ENCODE peak calls at places on chromosome 15, in ten cellular contexts. One of them, this sample, is unnamed.
A peak's percentile ranks its signal among the peaks of the same experiment; 100 is the strongest.

GRCh38 chr15:68504721-68505090 is 72.7 kb upstream of the ITGA11 start:
- DNase-seq in GM23338: no peak
- DNase-seq in GM23248: no peak
- DNase-seq in A549: no peak
- DNase-seq in H9: peak; percentile 27
- DNase-seq in uterus: peak; percentile 23
- DNase-seq in sigmoid colon: no peak
- DNase-seq in colonic mucosa: peak; percentile 7
- DNase-seq in CD4-positive, alpha-beta memory T cell: no peak
- DNase-seq in mesenchymal stem cell: no peak
- DNase-seq in this sample: no peak

GRCh38 chr15:75091814-75092213 is 68.4 kb downstream of the PPCDC start:
- DNase-seq in A549: no peak
- DNase-seq in mesenchymal stem cell: no peak
- DNase-seq in GM23338: no peak
- DNase-seq in uterus: no peak
- DNase-seq in GM23248: peak; percentile 4
- DNase-seq in colonic mucosa: no peak
- DNase-seq in H9: no peak
- DNase-seq in CD4-positive, alpha-beta memory T cell: no peak
- DNase-seq in sigmoid colon: no peak
- DNase-seq in this sample: no peak

GRCh38 chr15:43912991-43913927 is 86.5 kb downstream of the WDR76 start:
- DNase-seq in H9: no peak
- DNase-seq in A549: peak; percentile 65
- DNase-seq in GM23338: no peak
- DNase-seq in uterus: peak; percentile 47
- DNase-seq in mesenchymal stem cell: peak; percentile 97
- DNase-seq in sigmoid colon: no peak
- DNase-seq in colonic mucosa: no peak
- DNase-seq in CD4-positive, alpha-beta memory T cell: no peak
- DNase-seq in GM23248: peak; percentile 96
- DNase-seq in this sample: no peak

GRCh38 chr15:33086500-33087141 is 107.9 kb downstream of the FMN1 start:
- DNase-seq in sigmoid colon: no peak
- DNase-seq in GM23338: peak; percentile 70
- DNase-seq in CD4-positive, alpha-beta memory T cell: peak; percentile 33
- DNase-seq in GM23248: peak; percentile 81
- DNase-seq in colonic mucosa: no peak
- DNase-seq in A549: peak; percentile 71
- DNase-seq in H9: no peak
- DNase-seq in uterus: no peak
- DNase-seq in mesenchymal stem cell: peak; percentile 65
- DNase-seq in this sample: no peak

GRCh38 chr15:59685737-59686297 is 3.3 kb downstream of the BNIP2 start:
- DNase-seq in mesenchymal stem cell: peak; percentile 40
- DNase-seq in H9: no peak
- DNase-seq in GM23338: no peak
- DNase-seq in A549: no peak
- DNase-seq in sigmoid colon: no peak
- DNase-seq in CD4-positive, alpha-beta memory T cell: no peak
- DNase-seq in GM23248: peak; percentile 56
- DNase-seq in colonic mucosa: no peak
- DNase-seq in uterus: no peak
- DNase-seq in this sample: no peak

GRCh38 chr15:49083471-49084284 is 37.4 kb upstream of the SECISBP2L start:
- DNase-seq in sigmoid colon: no peak
- DNase-seq in CD4-positive, alpha-beta memory T cell: no peak
- DNase-seq in GM23338: no peak
- DNase-seq in A549: no peak
- DNase-seq in uterus: no peak
- DNase-seq in GM23248: peak; percentile 76
- DNase-seq in mesenchymal stem cell: peak; percentile 46
- DNase-seq in colonic mucosa: no peak
- DNase-seq in H9: no peak
- DNase-seq in this sample: no peak

GRCh38 chr15:32867313-32867626 is 149.5 kb downstream of the GREM1 start:
- DNase-seq in H9: no peak
- DNase-seq in mesenchymal stem cell: peak; percentile 94
- DNase-seq in GM23248: peak; percentile 92
- DNase-seq in uterus: no peak
- DNase-seq in GM23338: no peak
- DNase-seq in CD4-positive, alpha-beta memory T cell: no peak
- DNase-seq in colonic mucosa: no peak
- DNase-seq in sigmoid colon: no peak
- DNase-seq in A549: peak; percentile 93
- DNase-seq in this sample: no peak

GRCh38 chr15:92118162-92118935 is 264.8 kb downstream of the SLCO3A1 start:
- DNase-seq in H9: peak; percentile 65
- DNase-seq in GM23248: peak; percentile 56
- DNase-seq in uterus: no peak
- DNase-seq in A549: no peak
- DNase-seq in CD4-positive, alpha-beta memory T cell: no peak
- DNase-seq in colonic mucosa: no peak
- DNase-seq in sigmoid colon: peak; percentile 35
- DNase-seq in mesenchymal stem cell: no peak
- DNase-seq in GM23338: peak; percentile 88
- DNase-seq in this sample: no peak

GRCh38 chr15:98657721-98658120 is 9.4 kb downstream of the IGF1R start:
- DNase-seq in GM23338: no peak
- DNase-seq in sigmoid colon: no peak
- DNase-seq in H9: no peak
- DNase-seq in uterus: no peak
- DNase-seq in mesenchymal stem cell: no peak
- DNase-seq in CD4-positive, alpha-beta memory T cell: no peak
- DNase-seq in GM23248: peak; percentile 82
- DNase-seq in A549: no peak
- DNase-seq in colonic mucosa: no peak
- DNase-seq in this sample: no peak

GRCh38 chr15:78321786-78322185 is 18.4 kb upstream of the CRABP1 start:
- DNase-seq in uterus: no peak
- DNase-seq in sigmoid colon: no peak
- DNase-seq in CD4-positive, alpha-beta memory T cell: no peak
- DNase-seq in GM23338: no peak
- DNase-seq in mesenchymal stem cell: no peak
- DNase-seq in colonic mucosa: no peak
- DNase-seq in H9: no peak
- DNase-seq in A549: no peak
- DNase-seq in GM23248: no peak
- DNase-seq in this sample: no peak
- H3K27ac ChIP-seq in uterus: no peak overlapping the region
- H3K27ac ChIP-seq in sigmoid colon: no peak overlapping the region
- H3K27ac ChIP-seq in CD4-positive, alpha-beta memory T cell: no peak overlapping the region
- H3K27ac ChIP-seq in GM23338: no peak overlapping the region
- H3K27ac ChIP-seq in mesenchymal stem cell: peak overlapping the region; percentile 38
- H3K27ac ChIP-seq in colonic mucosa: no peak overlapping the region
- H3K27ac ChIP-seq in H9: no peak overlapping the region
- H3K27ac ChIP-seq in A549: peak overlapping the region; percentile 28
- H3K27ac ChIP-seq in GM23248: peak overlapping the region; percentile 23
- H3K27ac ChIP-seq in this sample: no peak overlapping the region

GRCh38 chr15:73524919-73525318 is 82.0 kb downstream of the REC114 start:
- DNase-seq in H9: no peak
- DNase-seq in A549: no peak
- DNase-seq in sigmoid colon: no peak
- DNase-seq in uterus: no peak
- DNase-seq in mesenchymal stem cell: no peak
- DNase-seq in CD4-positive, alpha-beta memory T cell: no peak
- DNase-seq in GM23248: no peak
- DNase-seq in colonic mucosa: no peak
- DNase-seq in GM23338: no peak
- DNase-seq in this sample: no peak
- H3K27ac ChIP-seq in H9: no peak overlapping the region
- H3K27ac ChIP-seq in A549: no peak overlapping the region
- H3K27ac ChIP-seq in sigmoid colon: no peak overlapping the region
- H3K27ac ChIP-seq in uterus: no peak overlapping the region
- H3K27ac ChIP-seq in mesenchymal stem cell: no peak overlapping the region
- H3K27ac ChIP-seq in CD4-positive, alpha-beta memory T cell: no peak overlapping the region
- H3K27ac ChIP-seq in GM23248: no peak overlapping the region
- H3K27ac ChIP-seq in colonic mucosa: no peak overlapping the region
- H3K27ac ChIP-seq in GM23338: no peak overlapping the region
- H3K27ac ChIP-seq in this sample: no peak overlapping the region

DNA sequence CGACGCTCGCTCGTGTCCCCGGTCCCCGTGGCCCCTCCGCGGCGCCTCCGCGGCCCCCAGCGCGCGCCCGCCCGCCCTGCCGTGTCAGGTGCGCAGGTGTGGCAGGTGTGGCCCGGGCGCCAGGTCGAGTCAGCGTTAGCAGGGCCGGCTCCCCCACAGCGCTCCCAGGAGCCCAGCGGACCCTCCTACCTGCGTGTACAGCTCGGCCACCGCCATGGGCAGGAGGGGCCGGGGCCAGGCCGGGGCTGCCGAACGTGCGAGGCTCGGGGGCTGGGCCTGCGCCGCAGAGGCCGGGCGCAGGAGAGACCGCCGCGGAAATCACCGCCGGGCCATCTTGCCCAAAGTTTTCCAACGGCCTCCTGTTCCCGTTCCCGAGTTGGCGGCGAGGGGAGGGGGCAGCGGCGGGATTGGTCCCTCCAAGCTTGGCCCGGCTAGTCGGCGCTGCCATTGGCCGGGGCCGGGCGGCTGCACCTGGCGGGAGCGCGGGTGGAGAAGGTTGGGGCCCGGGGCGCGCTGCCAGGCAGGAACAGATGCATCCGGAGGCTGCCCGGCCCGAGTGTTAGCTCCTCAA is at the start of gene MYO5C:
- DNase-seq in sigmoid colon: peak; percentile 77
- DNase-seq in A549: peak; percentile 83
- DNase-seq in GM23338: peak; percentile 95
- DNase-seq in mesenchymal stem cell: no peak
- DNase-seq in uterus: peak; percentile 74
- DNase-seq in colonic mucosa: peak; percentile 93
- DNase-seq in GM23248: peak; percentile 16
- DNase-seq in H9: peak; percentile 92
- DNase-seq in CD4-positive, alpha-beta memory T cell: no peak
- DNase-seq in this sample: no peak
- H3K27ac ChIP-seq in sigmoid colon: peak within 1 kb of the TSS; percentile 62
- H3K27ac ChIP-seq in A549: peak within 1 kb of the TSS; percentile 88
- H3K27ac ChIP-seq in GM23338: no peak within 1 kb of the TSS
- H3K27ac ChIP-seq in mesenchymal stem cell: no peak within 1 kb of the TSS
- H3K27ac ChIP-seq in uterus: peak within 1 kb of the TSS; percentile 60
- H3K27ac ChIP-seq in colonic mucosa: peak within 1 kb of the TSS; percentile 65
- H3K27ac ChIP-seq in GM23248: no peak within 1 kb of the TSS
- H3K27ac ChIP-seq in H9: no peak within 1 kb of the TSS
- H3K27ac ChIP-seq in CD4-positive, alpha-beta memory T cell: no peak within 1 kb of the TSS
- H3K27ac ChIP-seq in this sample: no peak within 1 kb of the TSS

DNA sequence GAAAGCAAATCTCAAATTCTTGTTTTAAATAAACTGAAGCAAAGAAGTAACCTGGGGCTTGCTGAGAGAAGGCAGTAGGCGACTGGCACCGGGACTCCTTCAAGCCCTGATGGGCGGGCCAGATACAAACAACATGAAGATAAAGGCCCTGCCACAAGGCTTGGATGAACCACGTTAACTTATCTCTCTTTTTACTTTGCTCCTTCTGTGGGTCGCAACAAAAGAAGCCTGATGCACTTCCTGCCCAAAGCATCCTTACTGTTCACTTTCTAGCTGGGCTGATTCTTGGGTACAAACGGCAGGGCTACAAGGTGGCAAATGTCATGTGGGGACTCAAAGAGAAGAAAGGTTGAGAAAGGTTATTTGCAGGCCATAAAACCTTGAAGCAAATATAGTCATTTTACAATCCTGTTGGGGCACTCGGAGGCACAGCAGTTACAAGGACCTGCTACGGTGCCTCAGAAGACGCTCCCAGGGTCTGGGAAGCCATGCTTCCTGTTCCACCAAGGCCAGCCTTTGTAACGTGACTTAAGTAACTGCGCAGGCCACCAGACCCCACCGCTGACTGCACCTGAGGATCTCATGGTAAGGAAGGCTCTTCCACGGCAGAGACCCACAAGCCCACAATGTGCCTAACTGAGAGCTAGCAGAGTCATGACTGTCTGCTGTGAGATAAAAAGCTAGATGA is 71.1 kb downstream of the CHSY1 start:
- DNase-seq in mesenchymal stem cell: no peak
- DNase-seq in sigmoid colon: no peak
- DNase-seq in GM23248: no peak
- DNase-seq in uterus: no peak
- DNase-seq in GM23338: no peak
- DNase-seq in CD4-positive, alpha-beta memory T cell: no peak
- DNase-seq in H9: no peak
- DNase-seq in A549: no peak
- DNase-seq in colonic mucosa: peak; percentile 41
- DNase-seq in this sample: no peak
- H3K27ac ChIP-seq in mesenchymal stem cell: peak overlapping the region; percentile 85
- H3K27ac ChIP-seq in sigmoid colon: no peak overlapping the region
- H3K27ac ChIP-seq in GM23248: peak overlapping the region; percentile 64
- H3K27ac ChIP-seq in uterus: no peak overlapping the region
- H3K27ac ChIP-seq in GM23338: peak overlapping the region; percentile 76
- H3K27ac ChIP-seq in CD4-positive, alpha-beta memory T cell: no peak overlapping the region
- H3K27ac ChIP-seq in H9: no peak overlapping the region
- H3K27ac ChIP-seq in A549: no peak overlapping the region
- H3K27ac ChIP-seq in colonic mucosa: no peak overlapping the region
- H3K27ac ChIP-seq in this sample: peak overlapping the region; percentile 62

GRCh38 chr15:63048986-63049665 is 6.6 kb downstream of the TPM1 start:
- DNase-seq in CD4-positive, alpha-beta memory T cell: no peak
- DNase-seq in H9: peak; percentile 64
- DNase-seq in GM23248: peak; percentile 75
- DNase-seq in colonic mucosa: peak; percentile 65
- DNase-seq in A549: peak; percentile 85
- DNase-seq in sigmoid colon: peak; percentile 81
- DNase-seq in mesenchymal stem cell: peak; percentile 58
- DNase-seq in uterus: no peak
- DNase-seq in GM23338: peak; percentile 51
- DNase-seq in this sample: no peak
- H3K27ac ChIP-seq in CD4-positive, alpha-beta memory T cell: no peak overlapping the region
- H3K27ac ChIP-seq in H9: no peak overlapping the region
- H3K27ac ChIP-seq in GM23248: peak overlapping the region; percentile 71
- H3K27ac ChIP-seq in colonic mucosa: peak overlapping the region; percentile 97
- H3K27ac ChIP-seq in A549: peak overlapping the region; percentile 97
- H3K27ac ChIP-seq in sigmoid colon: peak overlapping the region; percentile 97
- H3K27ac ChIP-seq in mesenchymal stem cell: peak overlapping the region; percentile 95
- H3K27ac ChIP-seq in uterus: peak overlapping the region; percentile 97
- H3K27ac ChIP-seq in GM23338: peak overlapping the region; percentile 66
- H3K27ac ChIP-seq in this sample: peak overlapping the region; percentile 98

GRCh38 chr15:101250931-101251829 is 668 bp downstream of the CHSY1 start:
- DNase-seq in CD4-positive, alpha-beta memory T cell: peak; percentile 19
- DNase-seq in H9: no peak
- DNase-seq in sigmoid colon: peak; percentile 76
- DNase-seq in colonic mucosa: peak; percentile 38
- DNase-seq in A549: peak; percentile 39
- DNase-seq in uterus: no peak
- DNase-seq in mesenchymal stem cell: peak; percentile 49
- DNase-seq in GM23248: peak; percentile 81
- DNase-seq in GM23338: peak; percentile 87
- DNase-seq in this sample: no peak
- H3K27ac ChIP-seq in CD4-positive, alpha-beta memory T cell: peak overlapping the region; percentile 42
- H3K27ac ChIP-seq in H9: no peak overlapping the region
- H3K27ac ChIP-seq in sigmoid colon: peak overlapping the region; percentile 89
- H3K27ac ChIP-seq in colonic mucosa: peak overlapping the region; percentile 83
- H3K27ac ChIP-seq in A549: peak overlapping the region; percentile 92
- H3K27ac ChIP-seq in uterus: peak overlapping the region; percentile 90
- H3K27ac ChIP-seq in mesenchymal stem cell: peak overlapping the region; percentile 65
- H3K27ac ChIP-seq in GM23248: peak overlapping the region; percentile 91
- H3K27ac ChIP-seq in GM23338: no peak overlapping the region
- H3K27ac ChIP-seq in this sample: peak overlapping the region; percentile 99

This sample was measured in coronary artery.